ENCODE peak calls at places on chromosomes 2 and 18, in five cellular contexts. R is SJSA1; H is dorsolateral prefrontal cortex; F is testis; S is CD8-positive, alpha-beta memory T cell. P is an unnamed sample.

GRCh38 chr2:119126650-119127049 is 31.9 kb downstream of the C1QL2 start:
- DNase-seq in S (no peak), F (peak), H (no peak), R (peak), P (no peak)

GRCh38 chr2:152646775-152647174 is 70.5 kb downstream of the PRPF40A start:
- DNase-seq in R (peak), H (no peak), S (no peak), F (no peak), P (no peak)

GRCh38 chr2:235105821-235106359 is 154.1 kb downstream of the SH3BP4 start:
- DNase-seq in S (no peak), H (no peak), F (no peak), R (peak), P (no peak)

GRCh38 chr2:89831686-89832498 is 1140.4 kb downstream of the RPIA start:
- DNase-seq in R (no peak), S (no peak), H (no peak), F (no peak), P (no peak)

GRCh38 chr2:177646791-177647190 is 254.2 kb downstream of the AGPS start:
- DNase-seq in S (no peak), H (no peak), F (no peak), R (no peak), P (no peak)

GRCh38 chr18:22332590-22332989 is 85.1 kb downstream of the CTAGE1 start:
- DNase-seq in S (no peak), F (no peak), H (no peak), R (no peak), P (no peak)

GRCh38 chr2:232352511-232353091 is 25.9 kb upstream of the ALPP start:
- DNase-seq in F (no peak), H (no peak), S (no peak), R (no peak), P (no peak)

GRCh38 chr2:1830936-1831616 is 86.8 kb upstream of the PXDN start:
- DNase-seq in H (no peak), S (no peak), R (peak), F (no peak), P (no peak)

GRCh38 chr2:128732976-128733431 is 414.3 kb upstream of the HS6ST1 start:
- DNase-seq in S (no peak), H (no peak), R (no peak), F (no peak), P (no peak)

GRCh38 chr2:126655500-126656310 is at the start of gene GYPC:
- DNase-seq in S (peak), H (no peak), R (no peak), F (no peak), P (no peak)

GRCh38 chr18:54607213-54607934 is 16.3 kb downstream of the DYNAP start:
- DNase-seq in H (no peak), R (no peak), S (no peak), F (no peak), P (peak)

GRCh38 chr2:33275689-33276444 is 200.6 kb upstream of the RASGRP3 start:
- DNase-seq in F (no peak), H (no peak), R (peak), S (peak), P (no peak)

GRCh38 chr2:48131503-48132293 is 225.4 kb upstream of the FBXO11 start:
- DNase-seq in R (no peak), H (no peak), F (no peak), S (peak), P (no peak)

GRCh38 chr2:10363861-10364610 is 61.3 kb downstream of the HPCAL1 start:
- DNase-seq in R (no peak), H (no peak), F (no peak), S (no peak), P (no peak)

GRCh38 chr2:888906-889566 is 61.6 kb upstream of the SNTG2 start:
- DNase-seq in R (no peak), S (no peak), F (no peak), H (no peak), P (no peak)

GRCh38 chr2:2582998-2583545 is 252.0 kb upstream of the MYT1L start:
- DNase-seq in S (no peak), H (peak), F (no peak), R (no peak), P (no peak)

GRCh38 chr2:211745295-211746097 is 793.1 kb downstream of the ERBB4 start:
- DNase-seq in H (peak), R (peak), S (no peak), F (peak), P (peak)

GRCh38 chr2:23657934-23658333 is 269.0 kb downstream of the ATAD2B start:
- DNase-seq in H (no peak), F (no peak), S (no peak), R (no peak), P (no peak)

DNA sequence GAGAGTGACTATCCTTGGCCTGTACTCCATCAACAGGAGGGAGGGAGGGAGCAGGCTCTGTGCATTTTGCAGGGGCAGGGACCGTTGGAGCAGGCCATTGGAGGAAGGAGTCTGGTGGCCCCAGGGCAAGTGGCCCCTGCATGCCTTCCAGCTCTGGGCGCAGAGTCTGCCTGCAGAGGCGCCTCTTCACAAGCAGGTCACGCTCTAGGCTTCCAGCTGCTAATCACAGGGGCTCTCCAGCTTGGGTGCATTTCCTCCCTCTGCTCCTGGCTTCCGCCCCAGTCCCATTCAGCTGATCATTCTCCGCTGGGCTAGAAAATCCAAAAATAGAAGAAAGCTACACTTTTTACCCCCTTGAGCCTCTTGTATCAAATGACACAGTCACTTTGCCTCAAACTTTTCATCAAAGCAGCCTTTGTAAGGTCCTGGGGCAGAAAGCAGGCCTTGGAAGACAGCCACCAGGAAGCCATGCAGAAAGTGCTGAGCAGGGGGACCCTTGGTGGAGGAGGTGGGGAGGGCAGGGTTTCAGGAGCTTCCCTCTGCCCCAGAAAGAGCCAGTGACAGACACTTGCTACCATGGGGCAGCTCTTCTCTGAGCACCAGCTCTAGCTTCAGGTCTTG is 11.3 kb downstream of the TMEM247 start:
- DNase-seq in S (no peak), H (peak), R (no peak), F (peak), P (no peak)
- H3K4me3 ChIP-seq in S (no peak), H (no peak), R (no peak), F (no peak), P (no peak)

GRCh38 chr2:26185304-26185928 is 12.5 kb downstream of the GAREM2 start:
- DNase-seq in S (no peak), H (no peak), R (no peak), F (no peak), P (no peak)

GRCh38 chr2:26186371-26186770 is 13.5 kb downstream of the GAREM2 start:
- DNase-seq in H (no peak), R (no peak), S (no peak), F (no peak), P (no peak)

GRCh38 chr2:26185954-26186353 is 13.1 kb downstream of the GAREM2 start:
- DNase-seq in R (no peak), H (no peak), F (no peak), S (no peak), P (no peak)

GRCh38 chr2:26184086-26184485 is 11.2 kb downstream of the GAREM2 start:
- DNase-seq in R (no peak), S (no peak), H (no peak), F (no peak), P (no peak)

GRCh38 chr2:26184555-26185303 is 11.8 kb downstream of the GAREM2 start:
- DNase-seq in S (peak), R (no peak), F (peak), H (no peak), P (no peak)
- H3K4me3 ChIP-seq in S (peak), R (peak), F (peak), H (peak), P (no peak)

GRCh38 chr2:222296311-222296736 is 2.5 kb downstream of the PAX3 start:
- DNase-seq in R (no peak), H (no peak), S (no peak), F (no peak), P (no peak)
- H3K4me3 ChIP-seq in R (no peak), H (no peak), S (no peak), F (no peak), P (no peak)

GRCh38 chr18:26545335-26545734 is 3.0 kb downstream of the KCTD1 start:
- DNase-seq in S (no peak), F (no peak), H (no peak), R (no peak), P (no peak)

GRCh38 chr18:26546875-26547301 is 1.5 kb downstream of the KCTD1 start:
- DNase-seq in F (peak), R (no peak), S (no peak), H (no peak), P (no peak)

GRCh38 chr18:26547302-26548143 is 830 bp downstream of the KCTD1 start:
- DNase-seq in H (peak), F (peak), S (peak), R (no peak), P (no peak)

GRCh38 chr18:26545737-26546136 is 2.6 kb downstream of the KCTD1 start:
- DNase-seq in R (no peak), S (no peak), F (no peak), H (no peak), P (no peak)

GRCh38 chr18:26546170-26546874 is 2.0 kb downstream of the KCTD1 start:
- DNase-seq in S (no peak), R (no peak), F (no peak), H (no peak), P (no peak)
- H3K4me3 ChIP-seq in S (no peak), R (no peak), F (peak), H (peak), P (no peak)

DNA sequence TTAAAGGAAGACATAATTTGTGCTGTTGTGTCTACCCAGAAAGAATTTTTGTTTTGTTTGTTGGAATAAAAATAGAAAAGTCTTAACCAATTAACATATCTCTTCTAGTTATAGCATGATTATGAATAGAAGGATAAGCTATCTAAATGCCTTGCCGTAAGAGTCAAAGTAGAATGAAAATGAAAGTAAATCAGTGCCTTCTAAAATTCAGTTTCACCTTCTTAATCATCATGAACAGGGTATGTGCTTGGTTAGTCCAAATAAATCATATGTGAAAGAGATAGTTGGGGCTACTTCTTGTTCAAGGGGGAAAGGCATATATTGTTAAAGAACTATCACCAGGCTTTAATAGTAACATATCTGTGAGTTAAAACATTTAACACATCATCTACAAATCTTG is 91.5 kb downstream of the GULP1 start:
- DNase-seq in R (peak), F (no peak), S (no peak), H (no peak), P (no peak)
- H3K4me3 ChIP-seq in R (peak), F (peak), S (no peak), H (no peak), P (peak)

DNA sequence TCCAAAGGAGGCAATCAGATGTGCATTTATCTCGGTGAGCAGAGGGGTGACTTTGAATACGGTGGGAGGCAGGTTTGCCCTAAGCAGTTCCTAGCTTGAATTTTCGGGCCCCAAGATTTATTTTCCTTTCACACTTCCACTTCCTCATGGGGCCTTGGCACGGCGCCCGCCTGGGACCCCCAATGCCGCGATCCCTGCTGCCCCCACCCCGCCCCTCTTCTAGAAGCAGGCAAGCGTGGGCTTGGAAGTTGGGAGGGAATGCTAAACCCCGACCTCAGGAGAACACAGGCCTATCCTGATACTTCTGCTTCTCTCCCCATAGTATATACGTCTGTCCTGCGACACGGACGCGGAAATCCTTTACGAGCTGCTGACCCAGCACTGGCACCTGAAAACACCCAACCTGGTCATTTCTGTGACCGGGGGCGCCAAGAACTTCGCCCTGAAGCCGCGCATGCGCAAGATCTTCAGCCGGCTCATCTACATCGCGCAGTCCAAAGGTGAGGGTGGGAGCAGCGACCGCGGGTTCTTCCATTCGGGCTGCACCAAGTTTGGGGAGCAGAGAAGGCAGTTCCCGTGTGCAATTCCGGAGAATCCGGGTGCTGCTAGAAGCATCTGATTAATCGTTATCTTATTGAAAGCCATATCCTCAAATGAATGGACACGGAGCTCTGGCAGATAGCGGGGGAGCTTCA is 21.6 kb downstream of the TRPM8 start:
- DNase-seq in F (peak), H (no peak), R (no peak), S (no peak), P (no peak)
- H3K4me3 ChIP-seq in F (peak), H (no peak), R (no peak), S (no peak), P (no peak)

GRCh38 chr2:216112926-216113325 is 3.8 kb downstream of the XRCC5 start:
- DNase-seq in R (no peak), F (no peak), H (no peak), S (no peak), P (no peak)

GRCh38 chr2:216116418-216116817 is 7.3 kb downstream of the XRCC5 start:
- DNase-seq in R (no peak), S (no peak), H (no peak), F (no peak), P (no peak)

GRCh38 chr2:216115224-216115582 is 6.1 kb downstream of the XRCC5 start:
- DNase-seq in S (no peak), F (peak), H (no peak), R (no peak), P (no peak)

GRCh38 chr2:216113572-216113971 is 4.4 kb downstream of the XRCC5 start:
- DNase-seq in R (no peak), F (no peak), H (no peak), S (no peak), P (no peak)

DNA sequence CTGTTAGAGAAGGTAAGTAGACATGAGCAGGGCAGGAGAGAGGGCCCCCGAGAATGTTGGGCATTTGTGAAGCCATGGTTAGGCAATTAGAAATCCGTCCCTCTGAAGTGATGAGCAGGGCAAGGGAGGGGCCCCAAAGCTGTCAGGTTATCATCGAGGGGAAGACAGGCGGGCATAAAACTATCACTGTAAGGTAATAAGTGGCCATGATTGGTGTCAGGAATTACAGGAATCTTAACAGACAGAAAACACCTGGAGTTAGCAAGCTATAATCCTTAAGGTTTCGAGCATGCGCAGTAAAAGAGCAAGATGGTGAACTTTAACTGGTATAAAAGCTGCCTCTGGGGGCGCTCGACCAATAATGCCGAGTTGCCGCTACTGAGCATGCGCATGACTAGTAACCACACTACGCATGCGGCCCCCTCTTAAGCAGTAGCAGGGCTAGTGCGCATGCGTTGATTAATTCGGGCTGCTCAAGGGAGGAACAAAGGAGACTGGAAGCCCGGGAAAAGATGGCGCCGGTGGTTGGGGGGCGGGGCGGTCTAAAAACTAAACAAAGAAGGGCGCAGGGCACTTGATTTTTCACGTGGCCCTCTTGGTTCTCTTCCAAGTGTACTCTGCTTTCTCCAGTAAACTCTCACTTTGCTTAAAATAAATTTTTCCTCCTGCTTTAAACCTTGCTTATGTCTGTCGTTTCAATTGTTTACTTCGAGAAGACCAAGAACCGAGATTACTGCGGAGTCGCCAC is 5.5 kb downstream of the XRCC5 start:
- DNase-seq in R (peak), S (peak), H (peak), F (peak), P (peak)
- H3K4me3 ChIP-seq in R (peak), S (peak), H (peak), F (peak), P (peak)

DNA sequence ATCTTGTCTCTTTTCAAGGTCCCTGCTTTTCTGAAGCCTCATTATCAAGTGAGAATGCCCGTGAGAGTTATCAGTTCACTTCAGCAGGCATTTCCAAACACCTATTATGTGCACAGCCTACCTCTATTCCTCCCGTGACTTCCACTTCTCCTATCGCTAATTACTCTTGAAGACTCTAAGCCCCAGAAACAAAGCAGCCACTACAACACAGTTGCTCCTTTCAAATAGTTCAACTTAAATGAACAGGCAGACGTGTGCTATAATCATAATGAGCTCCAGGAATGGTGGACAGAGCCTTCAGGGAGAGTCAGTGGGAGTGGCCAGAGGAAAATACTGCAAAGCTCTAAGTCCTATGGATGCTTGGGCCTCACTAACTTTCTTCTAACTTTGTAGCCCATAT is 159.0 kb downstream of the RDH14 start:
- DNase-seq in R (no peak), H (no peak), S (no peak), F (no peak), P (no peak)
- H3K4me3 ChIP-seq in R (no peak), H (no peak), S (no peak), F (no peak), P (no peak)

GRCh38 chr2:104851236-104852160 is 2.4 kb upstream of the POU3F3 start:
- DNase-seq in R (no peak), F (no peak), H (no peak), S (no peak), P (no peak)

GRCh38 chr2:104853926-104854506 is at the start of gene POU3F3:
- DNase-seq in F (peak), S (peak), R (peak), H (peak), P (no peak)

GRCh38 chr2:104854507-104855173 is 725 bp downstream of the POU3F3 start:
- DNase-seq in F (no peak), S (no peak), R (no peak), H (no peak), P (no peak)

GRCh38 chr2:104852161-104852689 is 1.7 kb upstream of the POU3F3 start:
- DNase-seq in R (peak), H (no peak), S (no peak), F (no peak), P (no peak)

DNA sequence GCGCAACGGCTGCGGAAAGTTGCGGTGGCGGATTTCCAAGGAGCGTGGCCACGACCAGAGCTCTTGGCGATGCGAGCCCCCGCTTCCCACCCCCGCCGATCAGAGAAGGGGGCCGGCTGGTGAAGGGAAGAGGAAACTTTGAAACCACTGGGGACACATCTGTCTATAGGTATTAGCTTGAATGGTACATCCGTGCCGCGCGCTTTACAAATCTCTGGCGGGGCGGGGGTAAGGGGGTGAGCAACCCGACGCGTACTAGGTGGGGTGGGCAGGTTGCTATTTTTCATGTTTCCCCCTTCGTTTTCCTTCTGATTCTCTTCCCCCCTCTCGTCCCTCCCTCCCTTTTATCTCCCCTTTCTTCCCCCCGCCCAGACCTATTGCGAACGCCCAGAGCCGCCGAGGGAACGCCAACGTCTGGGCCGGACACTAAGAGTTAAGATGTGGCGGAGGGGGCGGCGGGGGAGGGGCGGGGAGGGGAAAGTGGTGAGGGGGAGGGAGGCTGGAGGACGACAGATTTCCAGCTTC is 452 bp upstream of the POU3F3 start:
- DNase-seq in F (no peak), H (no peak), R (no peak), S (no peak), P (no peak)
- H3K4me3 ChIP-seq in F (peak), H (peak), R (peak), S (peak), P (no peak)

P was measured in LNCaP clone FGC.